ENCODE peak calls at places on chromosomes 2 and 18, in four cellular contexts. C is heart left ventricle, Y is ovary, J is foreskin fibroblast. X is an unnamed sample.

GRCh38 chr2:27085670-27086089 is 892 bp upstream of the KHK start:
- DNase-seq in Y (peak), C (peak), J (peak), X (peak)

GRCh38 chr2:67451086-67451832 is 54.1 kb downstream of the ETAA1 start:
- DNase-seq in Y (no peak), J (peak), C (no peak), X (no peak)

GRCh38 chr18:5418985-5419495 is 123.5 kb upstream of the ZBTB14 start:
- DNase-seq in J (no peak), C (no peak), Y (no peak), X (no peak)

GRCh38 chr2:3491716-3492474 is 27.4 kb downstream of the ADI1 start:
- DNase-seq in J (no peak), C (no peak), Y (no peak), X (peak)

GRCh38 chr18:23284629-23285028 is 149.3 kb downstream of the CABLES1 start:
- DNase-seq in Y (no peak), J (no peak), C (no peak), X (no peak)

GRCh38 chr2:8893474-8893873 is 56.1 kb upstream of the KIDINS220 start:
- DNase-seq in Y (no peak), C (no peak), J (no peak), X (no peak)

GRCh38 chr18:63775166-63775730 is at the start of gene SERPINB7:
- DNase-seq in C (no peak), Y (no peak), J (peak), X (no peak)

GRCh38 chr2:172496096-172496709 is 59.7 kb upstream of the PDK1 start:
- DNase-seq in J (no peak), Y (no peak), C (no peak), X (no peak)

GRCh38 chr2:112020561-112020960 is 34.5 kb upstream of the TMEM87B start:
- DNase-seq in J (no peak), C (no peak), Y (no peak), X (no peak)

GRCh38 chr18:79509536-79509930 is 113.8 kb downstream of the NFATC1 start:
- DNase-seq in J (no peak), C (no peak), Y (peak), X (no peak)

GRCh38 chr2:89842180-89842908 is 1150.9 kb downstream of the RPIA start:
- DNase-seq in J (no peak), Y (no peak), C (no peak), X (no peak)

GRCh38 chr2:240925576-240926515 is 19.7 kb downstream of the CROCC2 start:
- DNase-seq in C (peak), Y (peak), J (no peak), X (no peak)

GRCh38 chr2:8312861-8313768 is 368.7 kb upstream of the ID2 start:
- DNase-seq in J (no peak), C (no peak), Y (no peak), X (no peak)

GRCh38 chr2:170737406-170737805 is 22.3 kb downstream of the SP5 start:
- DNase-seq in Y (no peak), J (no peak), C (no peak), X (no peak)

GRCh38 chr2:207939342-207940108 is 85.8 kb downstream of the PLEKHM3 start:
- DNase-seq in J (no peak), Y (no peak), C (no peak), X (no peak)

GRCh38 chr2:20432714-20433113 is 14.2 kb upstream of the RHOB start:
- DNase-seq in C (no peak), Y (no peak), J (no peak), X (no peak)

GRCh38 chr2:50953021-50953420 is 78.9 kb downstream of the NRXN1 start:
- DNase-seq in Y (no peak), C (no peak), J (peak), X (no peak)

GRCh38 chr2:25109822-25110221 is 58.6 kb downstream of the POMC start:
- DNase-seq in Y (no peak), C (no peak), J (no peak), X (no peak)

GRCh38 chr2:20094955-20095354 is 43.5 kb upstream of the LAPTM4A start:
- DNase-seq in Y (no peak), C (no peak), J (no peak), X (no peak)

GRCh38 chr2:71671203-71671602 is 217.8 kb downstream of the DYSF start:
- DNase-seq in C (no peak), J (no peak), Y (no peak), X (no peak)

GRCh38 chr2:96924775-96925747 is 55.2 kb upstream of the SEMA4C start:
- DNase-seq in C (no peak), J (no peak), Y (no peak), X (no peak)

GRCh38 chr2:119937680-119938079 is 75.2 kb upstream of the EPB41L5 start:
- DNase-seq in J (no peak), Y (no peak), C (no peak), X (no peak)

GRCh38 chr2:20400787-20401494 is 45.9 kb upstream of the RHOB start:
- DNase-seq in J (no peak), Y (no peak), C (no peak), X (no peak)

GRCh38 chr2:29290293-29291052 is 175.3 kb downstream of the CLIP4 start:
- DNase-seq in J (no peak), Y (no peak), C (no peak), X (no peak)

GRCh38 chr2:196440413-196440812 is 199.1 kb upstream of the CCDC150 start:
- DNase-seq in C (no peak), Y (no peak), J (no peak), X (no peak)

GRCh38 chr2:239730897-239731296 is 294.2 kb downstream of the NDUFA10 start:
- DNase-seq in C (no peak), J (no peak), Y (no peak), X (no peak)

GRCh38 chr2:145623136-145623535 is 1103.2 kb upstream of the ZEB2 start:
- DNase-seq in Y (no peak), C (no peak), J (peak), X (no peak)

GRCh38 chr2:64514018-64514417 is 10.1 kb upstream of the AFTPH start:
- DNase-seq in Y (no peak), C (no peak), J (no peak), X (no peak)

GRCh38 chr2:65729246-65729645 is 296.8 kb upstream of the SPRED2 start:
- DNase-seq in C (no peak), J (no peak), Y (no peak), X (no peak)

GRCh38 chr2:235749121-235749780 is 255.4 kb downstream of the AGAP1 start:
- DNase-seq in J (peak), Y (no peak), C (no peak), X (no peak)

GRCh38 chr18:26397019-26397418 is 151.3 kb downstream of the KCTD1 start:
- DNase-seq in C (no peak), Y (no peak), J (no peak), X (no peak)

GRCh38 chr2:231563378-231563961 is 29.2 kb upstream of the TEX44 start:
- DNase-seq in C (peak), J (peak), Y (peak), X (peak)

GRCh38 chr2:37344453-37345361 is at the start of gene QPCT:
- DNase-seq in Y (peak), C (peak), J (no peak), X (no peak)

GRCh38 chr2:46985512-46985911 is 69.9 kb upstream of the MCFD2 start:
- DNase-seq in C (no peak), J (peak), Y (no peak), X (no peak)

GRCh38 chr2:16005819-16006536 is 65.6 kb downstream of the MYCN start:
- DNase-seq in C (no peak), Y (no peak), J (no peak), X (no peak)

GRCh38 chr2:144996225-144996795 is 476.4 kb upstream of the ZEB2 start:
- DNase-seq in Y (no peak), C (no peak), J (no peak), X (no peak)

GRCh38 chr2:226693521-226693920 is 106.1 kb downstream of the IRS1 start:
- DNase-seq in Y (no peak), C (no peak), J (no peak), X (no peak)

DNA sequence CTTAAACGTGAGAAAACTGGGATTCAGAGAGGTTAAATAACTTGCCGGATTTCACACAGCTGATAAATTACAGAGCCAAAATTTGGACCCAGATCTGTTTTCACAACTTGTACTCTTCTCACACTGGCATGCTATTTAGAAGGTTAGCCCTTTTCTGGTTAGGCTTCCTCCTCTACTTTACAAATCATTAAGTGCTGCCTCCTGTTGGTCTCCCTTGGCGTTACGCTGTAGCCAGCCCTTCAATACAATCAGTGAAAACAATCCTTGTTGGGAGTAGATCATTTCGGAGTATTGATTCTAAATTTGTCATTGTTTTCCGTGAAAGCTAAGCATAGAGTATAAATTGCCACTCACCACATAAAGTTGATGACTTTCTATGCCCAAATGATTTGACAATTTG is 153.5 kb downstream of the ARHGAP15 start:
- DNase-seq in Y (no peak), J (no peak), C (no peak), X (no peak)
- TF ChIP-seq CTCF in Y (no peak), J (peak), C (no peak), X (no peak)

DNA sequence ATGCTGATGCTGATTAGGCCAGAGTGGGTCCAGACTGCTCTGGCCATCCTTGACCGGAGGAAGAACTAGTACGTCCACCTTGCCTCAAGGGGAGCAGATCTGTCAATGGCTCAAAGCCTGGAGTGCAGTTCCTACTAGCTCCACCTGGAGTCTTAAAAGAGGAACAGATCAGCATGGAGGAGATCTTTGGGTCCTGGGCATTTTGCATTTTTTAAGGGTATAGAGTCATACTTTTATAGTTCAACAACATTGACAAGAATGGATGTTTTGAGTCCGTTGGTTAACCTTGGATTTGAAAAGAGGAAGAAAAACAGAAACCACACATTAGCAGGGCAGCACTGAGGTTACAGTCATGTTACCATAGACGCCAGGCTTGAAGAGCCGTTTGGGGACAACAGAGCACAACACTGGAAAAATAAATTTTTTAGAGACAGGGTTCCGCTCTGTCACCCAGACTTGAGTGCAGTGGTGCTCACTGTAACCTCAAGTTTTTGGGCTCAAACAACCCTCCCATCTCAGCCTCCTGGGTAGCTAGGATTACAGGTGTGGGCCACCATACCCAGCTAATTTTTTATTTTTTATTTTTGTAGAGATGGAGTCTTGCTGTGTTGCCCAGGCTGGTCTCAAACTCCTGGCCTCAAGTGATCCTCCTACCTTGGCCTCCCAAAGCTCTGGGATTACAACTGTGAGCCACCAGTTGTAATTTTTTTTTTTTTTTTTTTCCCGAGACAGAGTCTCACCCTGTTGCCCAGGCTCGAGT is 78.5 kb downstream of the PRKCE start:
- DNase-seq in Y (no peak), C (no peak), J (no peak), X (no peak)
- TF ChIP-seq CTCF in Y (no peak), C (peak), J (no peak), X (no peak)

GRCh38 chr2:186589733-186590537 is at the start of gene ITGAV:
- DNase-seq in C (peak), Y (peak), J (peak), X (peak)

GRCh38 chr2:186590538-186591441 is 934 bp downstream of the ITGAV start:
- DNase-seq in Y (peak), C (peak), J (peak), X (no peak)

GRCh38 chr2:186588421-186588820 is 1.4 kb upstream of the ITGAV start:
- DNase-seq in C (no peak), Y (no peak), J (no peak), X (no peak)

GRCh38 chr2:186592137-186592875 is 2.5 kb downstream of the ITGAV start:
- DNase-seq in Y (no peak), C (no peak), J (no peak), X (no peak)

GRCh38 chr2:186588940-186589732 is 720 bp upstream of the ITGAV start:
- DNase-seq in J (no peak), Y (peak), C (no peak), X (no peak)
- TF ChIP-seq CTCF in J (no peak), Y (no peak), C (no peak), X (no peak)

GRCh38 chr2:39124000-39124769 is 3.3 kb upstream of the SOS1 start:
- DNase-seq in J (peak), C (peak), Y (peak), X (no peak)

GRCh38 chr2:39123436-39123999 is 2.7 kb upstream of the SOS1 start:
- DNase-seq in J (no peak), Y (peak), C (no peak), X (no peak)

GRCh38 chr2:39121523-39122063 is 742 bp upstream of the SOS1 start:
- DNase-seq in C (no peak), Y (no peak), J (no peak), X (no peak)

GRCh38 chr2:39127973-39128372 is 7.1 kb upstream of the SOS1 start:
- DNase-seq in Y (no peak), J (no peak), C (no peak), X (no peak)

DNA sequence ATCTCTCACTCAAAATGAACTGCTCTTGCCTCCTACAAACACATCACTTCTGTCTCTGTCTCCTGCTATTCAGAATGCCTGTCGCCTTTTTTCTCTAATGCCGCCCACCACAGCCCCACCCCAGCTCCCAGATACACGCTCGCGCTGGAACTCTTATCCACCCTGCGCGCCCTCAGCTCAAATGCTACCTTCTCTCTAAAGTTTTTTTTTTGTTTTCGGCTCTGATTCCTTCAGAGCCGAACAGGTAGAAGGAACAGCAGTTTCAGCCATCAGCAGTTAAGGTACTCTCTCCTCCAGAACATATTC is 3.9 kb upstream of the SOS1 start:
- DNase-seq in Y (no peak), J (no peak), C (peak), X (no peak)
- TF ChIP-seq CTCF in Y (no peak), J (no peak), C (no peak), X (no peak)

GRCh38 chr2:204900910-204901309 is 355.6 kb downstream of the PARD3B start:
- DNase-seq in J (no peak), Y (no peak), C (no peak), X (no peak)

GRCh38 chr2:204899983-204900382 is 354.7 kb downstream of the PARD3B start:
- DNase-seq in Y (no peak), C (no peak), J (no peak), X (no peak)

GRCh38 chr2:204898928-204899640 is 353.8 kb downstream of the PARD3B start:
- DNase-seq in Y (no peak), J (no peak), C (no peak), X (no peak)

GRCh38 chr2:204900487-204900886 is 355.2 kb downstream of the PARD3B start:
- DNase-seq in C (no peak), Y (no peak), J (no peak), X (no peak)

GRCh38 chr2:204901591-204901990 is 356.3 kb downstream of the PARD3B start:
- DNase-seq in Y (no peak), J (no peak), C (no peak), X (no peak)
- TF ChIP-seq CTCF in Y (no peak), J (no peak), C (no peak), X (no peak)

DNA sequence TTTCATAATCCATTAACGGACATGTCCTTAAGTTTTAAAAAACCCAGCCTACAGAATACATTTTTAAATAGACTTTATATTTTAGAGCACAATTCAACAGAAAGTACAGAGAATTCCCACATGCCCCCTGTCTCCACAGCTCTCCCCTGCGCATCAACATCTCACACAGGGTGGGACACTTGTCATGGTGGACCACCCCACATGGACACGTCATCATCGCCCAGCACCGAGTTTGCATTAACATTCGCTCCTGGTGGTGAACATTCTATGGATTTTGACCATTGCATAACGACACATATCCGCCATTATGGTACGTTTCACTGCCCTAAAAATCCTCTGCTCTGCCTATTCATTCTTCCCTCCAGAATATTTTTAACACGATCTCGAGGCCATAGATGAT is 1.1 kb upstream of the KCNF1 start:
- DNase-seq in Y (no peak), C (no peak), J (no peak), X (no peak)
- TF ChIP-seq CTCF in Y (no peak), C (no peak), J (no peak), X (no peak)

GRCh38 chr18:22219568-22220355 is 50.4 kb downstream of the GATA6 start:
- DNase-seq in C (no peak), Y (no peak), J (no peak), X (no peak)
- TF ChIP-seq CTCF in C (no peak), Y (no peak), J (no peak), X (no peak)

X was measured in D721Med.